ENCODE peak calls at places on chromosome 20, in six cellular contexts. I is HepG2, L is A549, T is endothelial cell of umbilical vein, E is K562, D is GM12878. Y is an unnamed sample.

GRCh38 chr20:5715068-5715841 is 34.9 kb upstream of the SHLD1 start:
- DNase-seq in E (no peak), I (no peak), D (no peak), T (no peak), L (no peak), Y (no peak)

GRCh38 chr20:5008743-5009142 is 7.4 kb upstream of the SLC23A2 start:
- DNase-seq in I (no peak), T (no peak), E (no peak), D (no peak), L (no peak), Y (peak; percentile 55)

GRCh38 chr20:44074252-44075151 is 112.5 kb downstream of the JPH2 start:
- DNase-seq in I (no peak), E (no peak), D (no peak), T (peak; percentile 42), L (no peak), Y (peak; percentile 28)

GRCh38 chr20:9838378-9839295 is at the start of gene PAK5:
- DNase-seq in I (peak; percentile 53), D (no peak), E (peak; percentile 0), T (peak; percentile 26), L (peak; percentile 68), Y (no peak)

GRCh38 chr20:33851842-33852466 is 40.8 kb downstream of the CHMP4B start:
- DNase-seq in E (no peak), D (no peak), T (no peak), I (no peak), L (no peak), Y (peak; percentile 23)

GRCh38 chr20:13681248-13682125 is 42.8 kb upstream of the TASP1 start:
- DNase-seq in I (peak; percentile 97), L (peak; percentile 67), T (no peak), D (peak; percentile 44), E (peak; percentile 11), Y (peak; percentile 14)

GRCh38 chr20:10076126-10077080 is 41.6 kb downstream of the ANKEF1 start:
- DNase-seq in D (no peak), E (no peak), I (no peak), L (peak; percentile 68), T (peak; percentile 93), Y (peak; percentile 8)

GRCh38 chr20:8562356-8562755 is 430.3 kb downstream of the PLCB1 start:
- DNase-seq in L (no peak), T (no peak), E (no peak), I (no peak), D (no peak), Y (no peak)

GRCh38 chr20:2101057-2101934 is at the start of gene STK35:
- DNase-seq in L (peak; percentile 86), T (peak; percentile 64), D (peak; percentile 13), E (peak; percentile 72), I (no peak), Y (peak; percentile 86)

GRCh38 chr20:59004493-59004762 is 2.6 kb downstream of the CTSZ start:
- DNase-seq in T (no peak), L (no peak), I (no peak), E (no peak), D (no peak), Y (no peak)

GRCh38 chr20:3710027-3710426 is 2.4 kb downstream of the SIGLEC1 start:
- DNase-seq in D (no peak), I (no peak), E (no peak), L (no peak), T (no peak), Y (peak; percentile 34)

GRCh38 chr20:3710703-3711417 is 1.5 kb downstream of the SIGLEC1 start:
- DNase-seq in E (peak; percentile 73), I (peak; percentile 46), L (peak; percentile 57), D (no peak), T (peak; percentile 58), Y (peak; percentile 75)

GRCh38 chr20:3712279-3712873 is at the start of gene SIGLEC1:
- DNase-seq in E (no peak), L (no peak), D (no peak), T (no peak), I (no peak), Y (peak; percentile 95)

GRCh38 chr20:3714092-3714491 is 1.7 kb upstream of the SIGLEC1 start:
- DNase-seq in T (no peak), E (no peak), L (no peak), I (no peak), D (no peak), Y (no peak)

DNA sequence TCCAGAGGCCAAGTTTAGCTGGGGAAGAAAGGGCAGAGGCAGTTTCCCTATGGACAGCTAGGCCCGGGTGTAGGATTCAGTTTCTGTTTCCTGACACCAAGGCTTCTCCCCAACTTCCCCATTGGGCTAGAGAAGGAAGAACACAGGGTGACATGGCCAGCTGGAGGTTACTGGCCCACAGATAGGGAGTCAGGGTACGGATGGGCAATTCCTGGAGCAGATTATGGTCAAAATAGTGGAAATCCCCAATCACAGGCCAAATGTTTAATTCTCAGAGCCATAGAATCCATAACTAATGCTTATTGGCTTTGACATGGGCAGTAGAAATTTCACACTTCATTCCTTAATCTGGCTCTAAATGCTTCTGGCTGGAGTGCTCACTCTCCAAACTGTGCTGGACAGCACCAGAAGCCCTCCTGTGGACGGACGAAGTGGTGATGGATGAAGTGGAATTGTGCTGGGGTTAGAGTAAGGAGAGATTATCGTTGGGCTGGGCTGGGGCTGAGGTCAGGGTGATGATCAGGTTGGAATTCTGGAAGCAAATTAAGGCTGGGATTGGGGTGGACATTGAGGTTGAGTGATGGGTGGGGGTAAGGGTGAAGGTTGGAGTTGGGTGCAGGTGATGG is 869 bp downstream of the SIGLEC1 start:
- DNase-seq in D (no peak), T (no peak), L (no peak), I (no peak), E (no peak), Y (no peak)
- TF ChIP-seq CTCF in D (no peak), T (no peak), L (no peak), I (no peak), E (no peak), Y (no peak)

GRCh38 chr20:45427236-45428149 is 11.6 kb downstream of the PIGT start:
- DNase-seq in I (no peak), L (no peak), E (peak; percentile 82), T (no peak), D (no peak), Y (no peak)

GRCh38 chr20:45436732-45437485 is 21.0 kb downstream of the PIGT start:
- DNase-seq in D (no peak), L (peak; percentile 77), I (peak; percentile 85), E (peak; percentile 88), T (peak; percentile 85), Y (peak; percentile 95)

GRCh38 chr20:45432294-45432693 is 16.4 kb downstream of the PIGT start:
- DNase-seq in L (no peak), T (peak; percentile 25), E (no peak), I (no peak), D (peak; percentile 76), Y (peak; percentile 91)

GRCh38 chr20:45429618-45430017 is 13.7 kb downstream of the PIGT start:
- DNase-seq in I (no peak), T (no peak), D (no peak), L (no peak), E (no peak), Y (no peak)

GRCh38 chr20:45433316-45433715 is 17.4 kb downstream of the PIGT start:
- DNase-seq in L (no peak), E (no peak), D (no peak), T (no peak), I (no peak), Y (no peak)
- TF ChIP-seq MAX in L (no peak), E (no peak), D (no peak), T (no peak), I (no peak), Y (no peak)

GRCh38 chr20:63059684-63060056 is 52.9 kb upstream of the BHLHE23 start:
- DNase-seq in T (no peak), D (no peak), I (no peak), L (no peak), E (no peak), Y (no peak)

GRCh38 chr20:63061051-63061531 is 54.3 kb upstream of the BHLHE23 start:
- DNase-seq in T (no peak), D (no peak), L (no peak), I (no peak), E (no peak), Y (no peak)

GRCh38 chr20:63061701-63062100 is 54.9 kb upstream of the BHLHE23 start:
- DNase-seq in L (no peak), D (no peak), E (no peak), I (no peak), T (no peak), Y (no peak)

GRCh38 chr20:63058696-63059335 is 52.1 kb upstream of the BHLHE23 start:
- DNase-seq in T (no peak), D (no peak), E (peak; percentile 24), I (no peak), L (no peak), Y (no peak)

DNA sequence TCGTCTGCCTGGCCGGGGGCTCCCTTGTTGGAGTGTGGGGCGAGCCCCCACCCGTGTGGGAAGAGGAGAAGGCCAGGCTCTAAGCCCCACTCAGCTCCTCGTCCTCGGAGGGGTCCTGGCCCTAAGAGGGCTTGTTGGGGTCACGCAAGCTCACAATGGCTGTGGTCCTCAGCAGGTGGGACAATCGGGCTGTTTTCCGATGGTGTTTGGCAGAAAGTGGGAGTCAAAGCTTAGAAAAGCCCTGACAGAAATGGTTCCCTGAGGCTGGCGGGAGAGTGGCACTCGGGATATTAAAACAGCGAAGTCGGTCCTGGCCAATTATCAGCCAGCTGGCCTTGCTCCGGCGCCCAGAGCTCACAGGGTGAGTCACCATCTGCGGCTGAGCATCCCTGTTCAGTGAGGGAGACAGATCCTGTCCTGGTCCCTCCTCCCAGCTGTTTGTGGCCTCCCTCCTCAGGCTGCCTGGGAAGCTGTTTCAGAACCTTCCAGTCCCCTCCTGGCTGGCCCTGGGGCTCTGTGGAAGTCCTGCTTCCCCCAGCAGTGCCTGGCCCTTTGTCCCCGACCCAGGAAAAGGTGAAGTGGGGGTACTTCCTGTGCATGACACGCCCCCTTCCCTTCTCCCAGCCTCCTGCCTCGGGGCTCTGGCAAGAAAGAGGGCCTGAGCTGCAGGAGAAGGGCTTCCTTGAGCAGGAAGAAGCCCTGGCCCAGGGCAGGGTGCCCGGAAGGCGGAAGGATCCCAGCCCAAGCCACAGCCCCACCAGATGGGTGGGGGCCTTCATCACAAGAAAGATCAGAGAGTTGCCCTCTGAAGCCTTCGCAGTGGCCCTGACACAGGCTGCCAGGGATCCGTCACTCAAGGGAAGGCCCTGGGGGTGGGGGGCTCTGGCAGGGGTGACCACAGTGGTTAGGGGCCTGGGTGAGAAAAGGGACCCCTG is 53.6 kb upstream of the BHLHE23 start:
- DNase-seq in I (no peak), T (no peak), D (no peak), L (no peak), E (peak; percentile 16), Y (no peak)
- TF ChIP-seq MYC in I (no peak), T (no peak), D (no peak), L (no peak), E (no peak), Y (no peak)

DNA sequence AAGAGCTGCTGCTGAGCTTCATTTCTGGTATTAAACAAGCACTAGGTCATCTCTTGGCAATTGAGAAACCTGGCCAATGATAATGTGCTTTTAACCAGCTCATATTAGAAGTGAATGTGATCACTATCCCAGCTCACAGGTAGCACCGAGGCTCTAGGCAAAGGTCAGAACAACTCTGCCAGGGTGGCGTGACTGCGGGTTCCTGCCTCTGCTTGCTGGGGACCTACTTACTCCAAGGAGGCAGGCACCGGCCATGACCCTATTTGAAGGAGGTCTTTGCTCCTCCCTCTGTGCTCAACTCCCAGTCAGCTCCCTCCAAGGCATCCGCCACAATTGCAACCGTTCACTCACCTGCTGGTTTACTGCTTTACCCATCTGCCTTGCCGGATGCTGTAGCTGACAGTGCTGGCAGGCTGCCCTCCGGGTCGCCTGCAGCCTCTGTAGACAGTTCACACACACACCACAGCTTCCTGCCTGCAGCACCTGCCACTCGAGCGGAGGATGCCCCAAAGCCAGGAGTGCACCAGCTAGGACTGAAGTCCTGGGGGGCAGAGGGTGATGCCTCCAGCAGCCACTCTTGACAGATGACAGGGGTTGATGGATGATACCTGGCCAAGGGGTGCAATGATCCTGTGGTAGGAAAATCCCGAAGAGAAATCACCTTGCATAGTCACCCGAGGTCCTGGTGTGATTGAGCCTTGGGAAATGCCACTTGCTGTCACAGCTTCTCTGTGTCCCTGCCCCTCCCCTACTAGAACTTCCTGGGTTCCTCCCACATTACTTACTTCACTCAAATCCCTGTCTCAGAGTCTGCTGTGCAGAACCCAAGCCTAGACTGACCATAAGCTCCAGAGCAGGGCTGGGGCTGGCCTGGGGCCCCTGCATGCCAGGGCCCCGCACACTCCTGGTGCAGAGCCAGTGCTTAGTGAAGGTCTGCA is 8.8 kb upstream of the VSX1 start:
- DNase-seq in E (no peak), L (no peak), D (peak; percentile 27), T (no peak), I (no peak), Y (no peak)
- TF ChIP-seq CTCF in E (no peak), L (no peak), D (no peak), T (no peak), I (no peak), Y (no peak)